ENCODE peak calls at places on chromosomes 1 and 21, in nine cellular contexts. R is NCI-H2171; X is adipocyte; O is left kidney; T is ELR; I is activated naive CD8-positive, alpha-beta T cell treated with anti-CD3 and anti-CD28 coated beads for 36 hours; E is HCEC 1CT; M is NCI-H2081; V is Right ventricle myocardium superior. U is an unnamed sample.

GRCh38 chr1:41322835-41323234 is 38.4 kb upstream of the FOXO6 start:
- DNase-seq in R (no peak), V (peak), I (peak), T (peak), O (peak), X (peak), M (peak), E (no peak), U (no peak)

GRCh38 chr1:16617778-16618580 is 4.6 kb upstream of the NBPF1 start:
- DNase-seq in M (no peak), I (no peak), E (no peak), T (no peak), V (no peak), R (no peak), X (no peak), O (peak), U (no peak)

GRCh38 chr1:145736191-145736590 is 16.9 kb downstream of the CD160 start:
- DNase-seq in I (no peak), R (no peak), V (no peak), T (no peak), X (no peak), E (no peak), M (no peak), O (no peak), U (no peak)

GRCh38 chr1:203161175-203161574 is 14.5 kb downstream of the MYBPH start:
- DNase-seq in O (no peak), M (no peak), R (no peak), X (no peak), E (no peak), I (no peak), V (no peak), T (no peak), U (no peak)

GRCh38 chr21:32611471-32611997 is 643 bp downstream of the CFAP298 start:
- DNase-seq in T (peak), O (peak), I (peak), X (peak), M (peak), R (peak), E (peak), V (peak), U (peak)

GRCh38 chr1:201649776-201650607 is 111.1 kb downstream of the NAV1 start:
- DNase-seq in V (peak), O (peak), I (no peak), T (peak), R (peak), E (peak), M (peak), X (peak), U (peak)

GRCh38 chr1:193019442-193020026 is 39.6 kb downstream of the UCHL5 start:
- DNase-seq in O (peak), X (peak), E (peak), R (peak), V (no peak), M (peak), T (peak), I (no peak), U (peak)

GRCh38 chr1:184482113-184482512 is 95.3 kb downstream of the C1orf21 start:
- DNase-seq in R (no peak), M (no peak), X (no peak), E (peak), T (no peak), I (no peak), O (no peak), V (peak), U (no peak)

GRCh38 chr1:94543003-94543402 is 1.4 kb upstream of the F3 start:
- DNase-seq in E (peak), O (no peak), I (no peak), X (peak), M (no peak), V (no peak), R (no peak), T (peak), U (no peak)

GRCh38 chr1:165666152-165666551 is 32.2 kb downstream of the ALDH9A1 start:
- DNase-seq in O (no peak), V (no peak), T (no peak), I (no peak), E (peak), X (peak), M (no peak), R (no peak), U (peak)

U was measured in GM03348.